ENCODE peak calls at places on chromosomes 6 and 20, in seven cellular contexts. Q is fibroblast of pulmonary artery, W is GM12865, I is A549, F is heart right ventricle, T is neural crest cell, N is ovary. C is an unnamed sample.

GRCh38 chr20:36792422-36792821 is 18.9 kb upstream of the DSN1 start:
- DNase-seq in I (peak), N (peak), W (peak), F (peak), T (no peak), Q (peak), C (no peak)

GRCh38 chr6:44543664-44544063 is 156.2 kb downstream of the CDC5L start:
- DNase-seq in N (no peak), W (no peak), F (no peak), T (no peak), Q (no peak), I (no peak), C (no peak)

GRCh38 chr6:87965806-87966205 is 81.8 kb upstream of the SPACA1 start:
- DNase-seq in N (no peak), W (peak), F (no peak), Q (no peak), T (no peak), I (no peak), C (no peak)

GRCh38 chr6:18263561-18264337 is 581 bp downstream of the DEK start:
- DNase-seq in N (peak), I (peak), F (peak), W (peak), T (no peak), Q (peak), C (peak)

GRCh38 chr20:16556299-16556698 is 16.9 kb downstream of the KIF16B start:
- DNase-seq in I (no peak), W (no peak), T (no peak), Q (peak), F (no peak), N (no peak), C (no peak)

GRCh38 chr6:161079566-161080262 is 88.1 kb downstream of the MAP3K4 start:
- DNase-seq in F (no peak), I (no peak), T (no peak), N (no peak), Q (peak), W (no peak), C (no peak)

GRCh38 chr6:21731411-21732031 is 138.0 kb downstream of the SOX4 start:
- DNase-seq in I (peak), W (no peak), N (no peak), F (no peak), Q (peak), T (no peak), C (no peak)

GRCh38 chr6:15495375-15495901 is 167.4 kb downstream of the DTNBP1 start:
- DNase-seq in Q (peak), I (no peak), N (no peak), T (no peak), F (peak), W (no peak), C (no peak)

GRCh38 chr20:58498445-58499068 is 16.6 kb downstream of the APCDD1L start:
- DNase-seq in I (no peak), T (no peak), N (no peak), F (no peak), W (no peak), Q (no peak), C (no peak)

GRCh38 chr6:42131531-42131930 is 10.9 kb downstream of the C6orf132 start:
- DNase-seq in I (no peak), Q (peak), T (no peak), N (no peak), W (no peak), F (no peak), C (no peak)

GRCh38 chr20:36270744-36271638 is 34.7 kb downstream of the AAR2 start:
- DNase-seq in T (no peak), N (no peak), Q (no peak), W (no peak), I (no peak), F (no peak), C (no peak)

GRCh38 chr6:108969776-108970175 is 121.6 kb downstream of the ARMC2 start:
- DNase-seq in T (no peak), F (no peak), N (no peak), W (no peak), I (no peak), Q (peak), C (no peak)

GRCh38 chr20:57601737-57602136 is 18.5 kb downstream of the ZBP1 start:
- DNase-seq in W (no peak), T (no peak), Q (no peak), I (no peak), N (no peak), F (no peak), C (no peak)

GRCh38 chr6:136782021-136782770 is 10.1 kb downstream of the MAP3K5 start:
- DNase-seq in W (no peak), N (no peak), F (no peak), Q (peak), I (no peak), T (no peak), C (no peak)

GRCh38 chr20:19257201-19257600 is 44.8 kb downstream of the SLC24A3 start:
- DNase-seq in Q (no peak), F (no peak), W (no peak), N (no peak), I (no peak), T (no peak), C (no peak)

GRCh38 chr20:62141043-62141396 is 2.2 kb downstream of the PSMA7 start:
- DNase-seq in T (no peak), Q (no peak), N (no peak), I (no peak), W (no peak), F (no peak), C (no peak)

GRCh38 chr20:62143118-62143975 is at the start of the genes PSMA7 and SS18L1:
- DNase-seq in F (peak), N (peak), T (peak), Q (peak), I (peak), W (peak), C (peak)

GRCh38 chr20:62142252-62143117 is 709 bp downstream of the PSMA7 start:
- DNase-seq in T (no peak), F (no peak), Q (no peak), N (peak), W (peak), I (no peak), C (peak)

GRCh38 chr20:62139636-62140035 is 3.6 kb downstream of the PSMA7 start:
- DNase-seq in N (no peak), F (no peak), I (no peak), W (no peak), Q (no peak), T (no peak), C (no peak)

GRCh38 chr20:62141397-62142251 is 1.6 kb downstream of the PSMA7 start:
- DNase-seq in W (peak), F (no peak), Q (peak), N (no peak), T (no peak), I (no peak), C (no peak)
- TF ChIP-seq CTCF in W (peak), F (no peak), Q (peak), N (no peak), T (peak), I (peak), C (no peak)

GRCh38 chr6:146881228-146882181 is 282.7 kb downstream of the ADGB start:
- DNase-seq in W (no peak), N (no peak), I (no peak), F (no peak), Q (no peak), T (no peak), C (no peak)
- TF ChIP-seq CTCF in W (no peak), N (no peak), I (no peak), F (no peak), Q (no peak), T (no peak), C (no peak)

GRCh38 chr6:81465859-81466258 is 286.6 kb downstream of the TENT5A start:
- DNase-seq in I (no peak), N (no peak), Q (peak), W (peak), F (no peak), T (no peak), C (no peak)
- TF ChIP-seq CTCF in I (peak), N (no peak), Q (peak), W (peak), F (no peak), T (peak), C (peak)

GRCh38 chr6:36362551-36363389 is 24.7 kb downstream of the ETV7 start:
- DNase-seq in F (no peak), N (peak), I (no peak), T (no peak), Q (peak), W (no peak), C (no peak)
- TF ChIP-seq CTCF in F (no peak), N (no peak), I (no peak), T (no peak), Q (no peak), W (no peak), C (no peak)

DNA sequence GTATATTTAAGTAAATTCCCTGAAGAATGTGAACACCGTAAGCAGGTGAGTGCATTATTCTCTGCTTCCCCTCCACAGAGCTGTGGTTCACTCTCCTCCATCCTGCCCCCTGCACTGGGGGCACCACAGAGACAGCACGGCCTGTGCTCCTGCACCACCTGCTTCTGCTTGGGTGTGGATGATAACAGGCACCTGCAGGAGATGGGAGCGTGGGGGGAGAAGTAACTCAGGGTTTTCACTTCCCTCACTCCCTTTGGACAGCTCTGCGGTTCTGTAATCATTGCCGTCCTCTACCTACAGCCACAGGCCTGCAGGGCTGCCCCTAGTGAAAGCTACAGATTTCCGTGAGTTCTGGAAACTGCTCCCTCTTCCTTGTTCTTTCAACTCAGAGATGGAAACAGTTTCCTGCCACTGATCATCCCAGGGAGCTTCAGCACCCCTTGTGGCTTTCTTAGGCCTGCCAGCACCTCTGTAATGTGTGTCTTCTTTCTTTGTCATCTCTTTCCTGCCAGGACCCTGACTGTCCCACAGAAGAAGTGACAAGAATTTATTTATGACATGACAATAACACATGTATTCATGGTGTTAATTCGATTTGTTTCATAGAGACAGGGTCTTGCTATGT is 21.3 kb upstream of the MICB start:
- DNase-seq in N (no peak), Q (no peak), F (no peak), I (no peak), T (no peak), W (no peak), C (no peak)
- TF ChIP-seq CTCF in N (no peak), Q (no peak), F (no peak), I (no peak), T (no peak), W (no peak), C (no peak)

DNA sequence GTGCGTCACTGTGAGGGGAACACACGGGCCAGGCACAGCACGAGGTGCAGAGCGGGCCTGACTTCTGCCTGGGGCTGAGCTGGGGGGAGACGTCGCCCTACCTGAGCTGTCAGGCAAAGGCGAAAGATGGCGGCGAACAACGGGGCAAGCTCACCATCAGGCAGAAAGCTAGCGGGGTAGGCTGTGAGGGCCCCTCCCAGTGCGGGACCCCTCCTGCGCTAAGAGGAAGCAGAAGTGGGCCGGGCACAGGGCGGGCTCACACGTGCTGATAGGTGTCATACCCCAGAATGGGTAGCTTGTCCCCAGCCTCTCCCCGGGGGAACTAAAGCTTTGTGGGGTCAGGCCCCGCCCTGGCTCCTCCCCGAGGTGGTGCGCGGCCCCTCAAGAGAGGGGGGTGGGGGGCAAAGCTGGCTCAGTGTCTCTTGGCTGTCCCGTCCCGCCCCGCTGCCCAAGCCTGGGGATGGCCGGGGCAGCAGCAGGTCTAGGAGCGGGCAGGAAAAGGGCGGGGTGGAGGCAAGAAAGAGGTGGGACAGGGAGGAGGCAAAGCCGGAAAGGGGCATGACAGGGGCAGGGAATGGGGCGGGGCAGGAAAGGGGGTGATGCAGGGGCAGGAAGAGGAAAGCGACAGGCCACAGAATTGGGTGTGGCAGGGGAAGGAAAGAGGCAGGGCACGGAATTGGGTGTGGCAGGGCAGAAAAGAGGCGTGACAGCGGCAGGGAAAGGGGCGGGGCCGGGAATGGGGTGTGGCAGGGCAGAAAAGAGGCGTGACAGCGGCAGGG is 14.7 kb downstream of the UCKL1 start:
- DNase-seq in I (no peak), Q (no peak), W (peak), F (peak), T (no peak), N (no peak), C (peak)
- TF ChIP-seq CTCF in I (no peak), Q (no peak), W (no peak), F (no peak), T (no peak), N (no peak), C (no peak)

DNA sequence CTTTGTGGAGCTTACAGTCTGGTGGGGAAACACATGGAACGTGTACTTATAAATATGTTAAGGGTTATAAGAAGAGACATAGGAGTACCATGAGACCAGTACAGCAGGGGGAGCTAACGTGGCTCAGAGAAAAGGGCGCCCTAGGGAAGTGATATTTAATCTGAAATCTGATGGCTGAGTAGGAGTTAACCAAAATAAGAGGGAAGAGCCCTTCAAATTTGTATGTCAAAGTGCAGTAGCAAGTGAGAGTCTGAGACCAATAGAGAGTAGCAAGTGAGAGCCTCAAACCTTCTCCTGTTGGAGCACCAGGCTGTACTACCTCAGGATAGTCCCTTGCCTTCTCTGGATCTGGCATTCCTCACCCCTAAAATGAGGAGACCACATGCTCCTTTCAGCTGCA is 6.1 kb upstream of the PKIG start:
- DNase-seq in T (no peak), W (peak), I (no peak), F (peak), N (no peak), Q (peak), C (no peak)
- TF ChIP-seq CTCF in T (no peak), W (peak), I (peak), F (peak), N (no peak), Q (peak), C (no peak)

C was measured in glutamatergic neuron.